ENCODE peak calls at places on chromosomes 4 and X, in seven cellular contexts. F, I, L, Z, Y, T and E are unnamed samples. For H3K4me1, the result is how much of the 10 kb centered on the place peaks cover.

GRCh38 chr4:80007745-80008149 is 65.3 kb downstream of the ANTXR2 start:
- DNase-seq in Y (no peak), I (no peak), F (no peak), T (no peak), L (no peak), Z (no peak), E (no peak)

GRCh38 chrX:14508025-14508690 is 21.2 kb upstream of the GLRA2 start:
- DNase-seq in I (no peak), F (no peak), T (no peak), L (no peak), Z (no peak), Y (no peak), E (no peak)

GRCh38 chr4:3305610-3306371 is 13.0 kb downstream of the RGS12 start:
- DNase-seq in I (no peak), L (peak), Y (peak), F (no peak), Z (peak), T (no peak), E (no peak)

GRCh38 chr4:184851200-184851541 is 25.4 kb upstream of the ACSL1 start:
- DNase-seq in Y (no peak), T (no peak), L (no peak), F (no peak), I (no peak), Z (no peak), E (peak)

GRCh38 chr4:142353149-142353738 is 492.9 kb downstream of the INPP4B start:
- DNase-seq in I (no peak), F (no peak), Y (peak), T (no peak), Z (no peak), L (no peak), E (no peak)

GRCh38 chr4:6730603-6731300 is 14.8 kb downstream of the BLOC1S4 start:
- DNase-seq in I (no peak), L (no peak), Y (no peak), Z (no peak), T (no peak), F (no peak), E (no peak)

GRCh38 chr4:184268574-184269160 is 51.0 kb upstream of the ENPP6 start:
- DNase-seq in T (no peak), Z (no peak), L (no peak), F (no peak), I (no peak), Y (no peak), E (no peak)

GRCh38 chrX:66994729-66995128 is 355.9 kb upstream of the EDA2R start:
- DNase-seq in I (no peak), Y (no peak), T (no peak), Z (no peak), L (no peak), F (no peak), E (no peak)

GRCh38 chr4:134345249-134345648 is 143.7 kb upstream of the PABPC4L start:
- DNase-seq in Z (no peak), Y (no peak), T (no peak), F (no peak), I (no peak), L (no peak), E (no peak)

GRCh38 chr4:183966371-183966770 is 61.3 kb downstream of the STOX2 start:
- DNase-seq in Y (peak), T (no peak), Z (no peak), L (no peak), F (no peak), I (no peak), E (no peak)

GRCh38 chrX:43580621-43581020 is 75.5 kb upstream of the MAOA start:
- DNase-seq in F (no peak), Y (no peak), T (no peak), Z (no peak), L (no peak), I (no peak), E (no peak)

GRCh38 chrX:46642145-46642544 is 68.6 kb downstream of the CHST7 start:
- DNase-seq in Z (no peak), I (no peak), F (peak), L (no peak), Y (peak), T (no peak), E (no peak)

GRCh38 chrX:64394874-64395567 is at the start of gene MTMR8:
- DNase-seq in T (peak), L (peak), Y (no peak), F (peak), I (peak), Z (peak), E (peak)

GRCh38 chr4:60400599-60400998 is 799.5 kb upstream of the ADGRL3 start:
- DNase-seq in L (no peak), T (no peak), Z (no peak), F (no peak), I (no peak), Y (no peak), E (no peak)

GRCh38 chr4:26891867-26892266 is 31.2 kb downstream of the STIM2 start:
- DNase-seq in I (no peak), Y (no peak), Z (no peak), L (no peak), F (no peak), T (no peak), E (no peak)

GRCh38 chr4:98722000-98722399 is 63.6 kb upstream of the TSPAN5 start:
- DNase-seq in Z (no peak), F (no peak), I (no peak), Y (no peak), L (no peak), T (no peak), E (no peak)

GRCh38 chr4:120415902-120416301 is 349.3 kb upstream of the MAD2L1 start:
- DNase-seq in L (no peak), F (no peak), I (no peak), Y (no peak), Z (no peak), T (no peak), E (no peak)

GRCh38 chr4:119629142-119629471 is 503 bp upstream of the PDE5A start:
- DNase-seq in T (no peak), Z (no peak), F (no peak), L (no peak), Y (no peak), I (no peak), E (no peak)

GRCh38 chr4:6474705-6475457 is 2.5 kb upstream of the PPP2R2C start:
- DNase-seq in Z (peak), F (no peak), L (no peak), Y (no peak), T (no peak), I (no peak), E (no peak)

GRCh38 chr4:96407651-96408342 is 567.9 kb downstream of the PDHA2 start:
- DNase-seq in F (no peak), T (no peak), L (no peak), I (no peak), Z (no peak), Y (no peak), E (no peak)

GRCh38 chrX:20159811-20160385 is 18.3 kb upstream of the EIF1AX start:
- DNase-seq in L (no peak), Z (no peak), Y (no peak), I (no peak), F (no peak), T (no peak), E (no peak)

GRCh38 chrX:101617211-101618191 is at the start of gene ARMCX6:
- DNase-seq in F (peak), Y (peak), I (peak), Z (peak), T (peak), L (peak), E (peak)

GRCh38 chrX:71636438-71637252 is 18.3 kb upstream of the CXCR3 start:
- DNase-seq in L (no peak), Y (no peak), F (no peak), T (no peak), Z (no peak), I (no peak), E (no peak)

GRCh38 chrX:133921764-133922389 is 63.5 kb downstream of the GPC3 start:
- DNase-seq in Z (no peak), Y (peak), F (no peak), I (peak), T (no peak), L (peak), E (no peak)

GRCh38 chrX:66751136-66751782 is 112.4 kb upstream of the EDA2R start:
- DNase-seq in F (no peak), I (no peak), T (no peak), L (no peak), Y (no peak), Z (no peak), E (no peak)

GRCh38 chr4:110085131-110085530 is 113.3 kb downstream of the ELOVL6 start:
- DNase-seq in Z (no peak), Y (peak), T (no peak), I (peak), L (peak), F (no peak), E (no peak)

GRCh38 chr4:58166496-58166895 is 1056.3 kb upstream of the IGFBP7 start:
- DNase-seq in I (no peak), Y (no peak), Z (no peak), T (no peak), F (no peak), L (no peak), E (no peak)

GRCh38 chrX:116756960-116757359 is 294.2 kb upstream of the CT83 start:
- DNase-seq in Z (no peak), L (no peak), Y (no peak), I (no peak), T (no peak), F (no peak), E (no peak)

DNA sequence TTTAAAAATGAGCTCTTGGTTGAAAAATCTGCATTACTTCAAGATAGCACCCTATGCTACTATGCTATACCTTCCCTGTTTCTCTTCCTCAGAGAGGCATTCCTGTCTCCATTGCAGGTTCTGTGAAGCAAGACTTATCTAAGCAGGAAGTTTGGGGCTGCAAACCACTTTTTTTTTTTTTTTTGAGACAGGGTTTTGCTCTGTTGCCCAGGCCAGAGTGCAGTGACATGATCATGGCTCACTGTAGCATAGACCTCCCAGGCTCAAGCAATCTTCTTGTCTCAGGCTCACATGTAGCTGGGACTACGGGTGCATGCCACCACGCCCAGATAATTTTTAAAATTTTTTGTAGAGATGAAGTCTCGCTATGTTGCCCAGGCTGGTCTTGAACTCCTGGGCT is 4.0 kb upstream of the CCNG2 start:
- DNase-seq in Z (no peak), F (no peak), Y (no peak), I (no peak), L (no peak), T (no peak), E (no peak)
- H3K4me1 ChIP-seq in Z (under half), F (under half), Y (under half), I (under half), L (under half), T (under half), E (under half)

GRCh38 chrX:40105016-40105790 is 7.4 kb upstream of the BCOR start:
- DNase-seq in F (peak), Z (no peak), L (peak), I (no peak), T (no peak), Y (no peak), E (peak)
- TF ChIP-seq POLR2A in F (no peak), Z (no peak), L (no peak), I (no peak), T (no peak), Y (no peak), E (no peak)

GRCh38 chrX:32126997-32127396 is 1055.2 kb upstream of the FTHL17 start:
- DNase-seq in Y (no peak), L (no peak), F (no peak), T (no peak), I (no peak), Z (no peak), E (no peak)
- H3K4me1 ChIP-seq in Y (under half), L (under half), F (under half), T (under half), I (under half), Z (under half), E (under half)

GRCh38 chr4:42344749-42345148 is 52.5 kb upstream of the SHISA3 start:
- DNase-seq in T (no peak), I (no peak), L (no peak), F (no peak), Y (no peak), Z (no peak), E (no peak)

GRCh38 chr4:42344260-42344659 is 53.0 kb upstream of the SHISA3 start:
- DNase-seq in T (no peak), L (no peak), F (no peak), Y (no peak), I (no peak), Z (no peak), E (no peak)

GRCh38 chr4:42341518-42342026 is 55.7 kb upstream of the SHISA3 start:
- DNase-seq in T (no peak), L (no peak), I (no peak), Y (peak), F (no peak), Z (no peak), E (no peak)

GRCh38 chr4:42339935-42340406 is 57.3 kb upstream of the SHISA3 start:
- DNase-seq in Z (no peak), I (no peak), Y (peak), T (no peak), L (peak), F (peak), E (no peak)
- TF ChIP-seq POLR2A in Z (no peak), I (no peak), Y (no peak), T (no peak), L (no peak), F (no peak), E (no peak)

GRCh38 chr4:172986114-172986513 is 182.5 kb upstream of the GALNT7 start:
- DNase-seq in Z (no peak), I (no peak), T (no peak), Y (no peak), L (no peak), F (no peak), E (no peak)
- H3K4me1 ChIP-seq in Z (under half), I (under half), T (under half), Y (under half), L (under half), F (under half), E (under half)

GRCh38 chr4:125313497-125313896 is 1.3 kb upstream of the FAT4 start:
- DNase-seq in F (peak), I (no peak), Z (no peak), T (no peak), L (peak), Y (peak), E (no peak)

GRCh38 chr4:125316391-125316780 is 1.6 kb downstream of the FAT4 start:
- DNase-seq in F (no peak), I (peak), L (peak), Z (no peak), Y (no peak), T (no peak), E (peak)

GRCh38 chr4:125315571-125316390 is 1.0 kb downstream of the FAT4 start:
- DNase-seq in I (peak), Z (no peak), L (peak), F (peak), T (no peak), Y (peak), E (peak)

GRCh38 chr4:125313989-125314602 is 659 bp upstream of the FAT4 start:
- DNase-seq in Y (peak), I (no peak), Z (no peak), F (no peak), L (no peak), T (no peak), E (no peak)

DNA sequence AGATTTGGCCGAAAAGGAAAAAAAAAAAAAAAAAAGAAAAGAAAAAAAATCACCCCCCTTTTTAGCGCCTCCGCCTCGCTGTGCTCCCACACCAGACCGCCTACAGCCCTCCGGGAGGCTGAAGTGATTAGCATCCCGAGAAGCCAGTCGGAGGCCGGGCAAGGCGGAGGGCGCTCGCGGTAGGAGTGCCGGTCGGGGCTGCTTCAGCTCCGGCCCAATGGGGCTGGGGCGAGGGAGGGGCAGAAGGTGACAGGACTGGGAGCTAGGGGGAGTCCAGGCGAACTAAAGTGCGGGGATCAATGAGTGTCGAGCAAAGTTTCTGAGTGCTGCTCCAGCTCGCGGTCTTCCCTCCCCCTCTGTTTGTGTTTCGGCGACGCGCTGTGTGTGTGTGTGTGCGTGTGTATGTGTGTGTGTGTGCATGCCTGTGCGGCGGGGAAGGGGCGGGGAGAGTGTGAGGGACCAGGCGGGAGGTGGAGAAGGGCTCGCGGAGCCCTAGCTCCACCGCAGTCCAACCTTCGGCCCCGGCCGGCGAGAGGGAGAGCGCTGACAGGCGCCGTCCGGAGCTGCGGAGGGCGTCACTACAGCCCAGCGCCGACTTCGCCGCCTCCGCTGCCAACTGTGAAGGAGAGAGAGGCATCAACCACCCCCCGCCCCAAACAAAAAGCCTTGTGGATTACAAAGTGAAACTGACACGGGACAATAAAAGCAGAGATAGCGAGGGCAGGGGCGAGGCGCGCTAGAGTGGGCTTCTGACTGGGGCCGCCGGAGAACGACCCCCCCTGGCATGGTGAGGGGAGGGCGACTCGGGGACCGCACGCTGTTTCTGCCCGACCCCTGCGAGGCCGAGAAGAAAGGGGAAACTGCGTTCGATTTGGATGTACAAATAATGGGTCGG is at the start of gene FAT4:
- DNase-seq in Y (peak), Z (peak), T (peak), I (peak), F (peak), L (peak), E (peak)
- TF ChIP-seq POLR2A in Y (no peak), Z (peak), T (no peak), I (no peak), F (peak), L (peak), E (no peak)

DNA sequence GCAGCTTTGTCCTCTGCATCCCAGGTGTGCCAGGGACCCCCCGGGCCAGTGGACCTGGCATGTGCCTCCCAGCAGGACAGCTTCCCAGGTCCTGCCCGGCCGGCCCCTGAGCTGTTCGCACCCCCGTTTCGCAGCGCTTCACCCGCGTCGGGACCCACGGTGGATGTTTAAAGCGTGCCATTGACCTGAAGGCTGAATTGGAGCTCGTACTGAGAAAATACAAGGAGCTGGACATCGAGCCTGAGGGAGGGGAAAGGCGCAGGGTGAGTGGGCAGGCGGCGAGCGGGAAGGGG is 7.9 kb downstream of the UVSSA start:
- DNase-seq in Z (no peak), L (no peak), I (no peak), Y (no peak), T (no peak), F (no peak), E (peak)
- H3K4me1 ChIP-seq in Z (under half), L (under half), I (under half), Y (under half), T (under half), F (under half), E (under half)